ENCODE peak calls at places on chromosomes 3 and 15, in ten cellular contexts. U is breast epithelium, J is ovary, G is heart right ventricle, S is upper lobe of left lung, W is BJ, H is brain microvascular endothelial cell, Y is thoracic aorta, Q is cardiac muscle cell, O is esophagus muscularis mucosa. Z is an unnamed sample.
A peak's percentile ranks its signal among the peaks of the same experiment; 100 is the strongest.

GRCh38 chr3:49378249-49378899 is 20.2 kb upstream of the GPX1 start:
- DNase-seq in J (peak; percentile 40), O (no peak), H (peak; percentile 93), Q (peak; percentile 88), U (peak; percentile 69), G (peak; percentile 17), S (peak; percentile 65), W (peak; percentile 85), Y (no peak), Z (no peak)

GRCh38 chr3:129558772-129559564 is 16.0 kb downstream of the H1-8 start:
- DNase-seq in O (no peak), Y (no peak), U (no peak), G (no peak), H (no peak), S (no peak), Q (peak; percentile 77), W (peak; percentile 68), J (no peak), Z (peak; percentile 98)

GRCh38 chr3:51974277-51974962 is 444 bp upstream of the ABHD14A start:
- DNase-seq in H (no peak), G (peak; percentile 50), U (peak; percentile 61), W (no peak), Q (peak; percentile 16), O (no peak), J (peak; percentile 69), S (peak; percentile 53), Y (no peak), Z (no peak)

GRCh38 chr15:22960587-22960986 is 19.6 kb downstream of the CYFIP1 start:
- DNase-seq in Q (no peak), Y (no peak), S (no peak), G (no peak), O (no peak), J (no peak), U (no peak), W (no peak), H (no peak), Z (peak; percentile 53)

GRCh38 chr3:151093905-151094304 is 8.4 kb downstream of the MED12L start:
- DNase-seq in O (no peak), Y (no peak), U (no peak), J (no peak), H (no peak), Q (no peak), W (no peak), S (no peak), G (no peak), Z (no peak)

GRCh38 chr3:66401578-66402382 is 99.0 kb downstream of the LRIG1 start:
- DNase-seq in U (no peak), O (no peak), G (no peak), W (no peak), Y (no peak), Q (no peak), H (no peak), J (no peak), S (no peak), Z (no peak)

GRCh38 chr3:127615631-127616305 is 13.2 kb upstream of the PODXL2 start:
- DNase-seq in S (no peak), Q (no peak), Y (no peak), J (no peak), G (no peak), O (no peak), W (no peak), H (no peak), U (no peak), Z (peak; percentile 86)

GRCh38 chr3:136276049-136276755 is 26.1 kb downstream of the PCCB start:
- DNase-seq in G (no peak), Y (no peak), O (no peak), W (no peak), Q (peak; percentile 6), U (no peak), S (no peak), J (no peak), H (peak; percentile 5), Z (peak; percentile 19)

GRCh38 chr3:19107719-19108118 is 40.6 kb upstream of the KCNH8 start:
- DNase-seq in S (no peak), Q (no peak), J (no peak), H (no peak), G (no peak), W (no peak), Y (no peak), U (no peak), O (no peak), Z (no peak)

GRCh38 chr3:189316296-189317019 is 144.7 kb downstream of the TPRG1 start:
- DNase-seq in H (no peak), O (no peak), G (no peak), Q (no peak), U (peak; percentile 42), W (no peak), J (no peak), S (peak; percentile 61), Y (no peak), Z (peak; percentile 26)

GRCh38 chr15:78035861-78036476 is 41.5 kb downstream of the TBC1D2B start:
- DNase-seq in S (no peak), Y (no peak), H (no peak), J (no peak), O (no peak), W (no peak), U (no peak), Q (no peak), G (no peak), Z (no peak)

GRCh38 chr3:51585871-51586270 is 47.4 kb downstream of the RAD54L2 start:
- DNase-seq in W (no peak), U (no peak), H (no peak), J (no peak), G (no peak), S (no peak), Y (no peak), Q (no peak), O (no peak), Z (no peak)

GRCh38 chr15:40103864-40104271 is 4.8 kb downstream of the BMF start:
- DNase-seq in S (no peak), J (no peak), G (no peak), Q (no peak), U (no peak), Y (no peak), H (no peak), W (no peak), O (no peak), Z (peak; percentile 83)

GRCh38 chr3:127611251-127611650 is 13.0 kb downstream of the MCM2 start:
- DNase-seq in U (no peak), S (no peak), H (no peak), O (no peak), J (no peak), W (no peak), Y (no peak), Q (no peak), G (no peak), Z (no peak)

GRCh38 chr3:170555329-170555728 is 30.5 kb downstream of the SLC7A14 start:
- DNase-seq in Q (no peak), W (no peak), S (no peak), H (peak; percentile 53), O (no peak), J (no peak), G (no peak), U (no peak), Y (no peak), Z (peak; percentile 17)

GRCh38 chr3:72999971-73000370 is 3.4 kb downstream of the PPP4R2 start:
- DNase-seq in U (no peak), W (no peak), S (no peak), J (no peak), Y (no peak), Q (no peak), H (no peak), O (no peak), G (no peak), Z (no peak)

DNA sequence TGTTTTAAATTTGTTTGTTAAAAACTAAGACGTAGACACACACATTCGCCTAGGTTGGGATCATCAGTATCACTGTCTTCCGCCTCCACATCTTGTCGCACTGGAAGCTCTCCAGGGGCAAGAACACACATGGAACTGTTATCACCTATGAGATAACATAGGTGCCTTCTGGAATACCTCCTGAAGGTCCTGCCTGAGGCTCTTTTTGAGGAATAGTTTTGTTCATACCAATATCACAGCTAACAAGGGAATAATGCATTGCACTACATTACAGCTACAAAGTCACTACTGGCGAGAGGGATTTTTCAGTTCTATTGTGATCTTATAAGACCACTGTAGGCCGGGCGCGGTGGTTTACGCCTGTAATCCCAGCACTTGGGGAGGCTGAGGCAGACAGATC is 29.9 kb downstream of the ZWILCH start:
- DNase-seq in O (no peak), G (no peak), H (no peak), W (no peak), Q (no peak), J (no peak), U (no peak), Y (no peak), S (no peak), Z (no peak)
- H3K36me3 ChIP-seq in O (peaks cover 16% of the 10 kb centered on the region), G (no peaks in the 10 kb centered on the region), H (peaks cover 12% of the 10 kb centered on the region), W (peaks cover 1% of the 10 kb centered on the region), Q (peaks cover 9% of the 10 kb centered on the region), J (no peaks in the 10 kb centered on the region), U (no peaks in the 10 kb centered on the region), Y (peaks cover 2% of the 10 kb centered on the region), S (no peaks in the 10 kb centered on the region), Z (peaks cover 15% of the 10 kb centered on the region)

DNA sequence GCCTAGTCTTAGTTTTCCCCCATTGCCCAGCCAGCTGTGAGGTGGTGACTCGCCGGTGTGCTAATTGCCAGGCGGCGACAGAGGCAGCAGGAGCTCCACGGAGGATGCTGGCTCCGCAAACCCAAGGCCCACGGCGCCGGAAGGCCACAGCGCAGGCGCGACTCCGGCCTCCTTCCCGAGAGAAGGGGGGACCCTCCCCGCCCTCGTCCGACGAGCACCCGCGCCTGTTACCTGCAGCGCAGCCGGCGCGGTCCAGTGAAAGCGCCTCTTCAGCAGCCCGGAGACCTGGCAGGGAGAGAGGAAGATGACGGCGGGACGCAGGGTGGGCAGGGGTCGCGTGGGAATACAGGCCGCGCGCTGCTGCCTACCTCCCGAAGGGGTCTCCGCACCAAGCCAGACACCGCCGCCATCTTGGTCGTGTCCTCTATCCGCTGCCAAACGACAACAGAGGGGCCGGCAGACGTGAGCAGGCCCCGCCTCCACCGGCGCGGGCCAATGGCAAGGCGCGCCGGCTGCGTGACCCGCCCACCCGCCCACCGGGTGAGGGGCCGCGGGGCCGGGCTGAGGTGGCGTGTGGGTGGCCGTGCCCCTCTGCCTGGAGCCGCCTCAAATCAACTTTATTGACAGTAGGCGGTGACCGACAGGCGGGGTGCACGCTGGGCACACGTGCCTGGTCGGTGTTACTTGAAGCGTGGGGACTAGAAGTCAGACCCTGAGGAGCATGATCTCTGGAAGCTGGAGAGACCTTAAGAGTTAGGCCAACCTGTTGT is at the start of gene PDHB:
- DNase-seq in S (peak; percentile 94), U (peak; percentile 82), Y (peak; percentile 78), H (peak; percentile 80), J (peak; percentile 92), W (peak; percentile 52), O (peak; percentile 97), G (peak; percentile 95), Q (peak; percentile 92), Z (peak; percentile 98)
- TF ChIP-seq CTCF in S (peak; percentile 24), U (no peak), Y (no peak), H (no peak), J (no peak), W (no peak), O (no peak), G (no peak), Q (no peak), Z (no peak)

GRCh38 chr15:34147371-34148140 is 45.7 kb downstream of the PGBD4 start:
- DNase-seq in H (peak; percentile 35), G (no peak), J (no peak), Q (peak; percentile 49), U (no peak), W (no peak), S (no peak), Y (no peak), O (no peak), Z (no peak)
- H3K36me3 ChIP-seq in H (peaks cover 32% of the 10 kb centered on the region), G (peaks cover 32% of the 10 kb centered on the region), J (no peaks in the 10 kb centered on the region), Q (peaks cover 47% of the 10 kb centered on the region), U (no peaks in the 10 kb centered on the region), W (peaks cover 2% of the 10 kb centered on the region), S (peaks cover 20% of the 10 kb centered on the region), Y (peaks cover 37% of the 10 kb centered on the region), O (peaks cover 74% of the 10 kb centered on the region), Z (peaks cover 43% of the 10 kb centered on the region)

GRCh38 chr15:90893175-90894090 is 9.1 kb downstream of the FES start:
- DNase-seq in S (no peak), G (peak; percentile 16), W (no peak), H (no peak), O (no peak), Q (no peak), J (no peak), U (no peak), Y (no peak), Z (no peak)
- TF ChIP-seq CTCF in S (no peak), G (no peak), W (no peak), H (peak; percentile 23), O (no peak), Q (peak; percentile 14), J (no peak), U (no peak), Y (no peak), Z (no peak)

Z was measured in osteoblast.